ENCODE peak calls at places on chromosomes 5 and 9, in five cellular contexts. E is activated CD8-positive, alpha-beta memory T cell treated with anti-CD3 and anti-CD28 coated beads, Interleukin-2, amount 10 ng/mL, durations not matched to agents 7 days and 5 days; W is foreskin fibroblast; V is stimulated activated CD4-positive, alpha-beta T cell treated with anti-CD3 and anti-CD28 coated beads, Interleukin-1b, Interleukin-23, amount 100 ng/mL, for 1 hour; Y is ACHN. D is an unnamed sample.

GRCh38 chr5:90546216-90546837 is 12.3 kb upstream of the ADGRV1 start:
- DNase-seq in E (no peak), W (peak; percentile 21), V (no peak), Y (no peak), D (no peak)

GRCh38 chr5:141778211-141778610 is 96.2 kb upstream of the ARAP3 start:
- DNase-seq in E (no peak), W (no peak), V (no peak), Y (peak; percentile 87), D (no peak)

GRCh38 chr5:169146158-169146557 is 154.8 kb downstream of the SLIT3 start:
- DNase-seq in E (no peak), W (no peak), V (no peak), Y (no peak), D (no peak)

GRCh38 chr5:133681896-133682295 is 69.6 kb upstream of the FSTL4 start:
- DNase-seq in E (peak; percentile 34), W (no peak), V (no peak), Y (no peak), D (no peak)

GRCh38 chr9:123338710-123339665 is 17.0 kb upstream of the CRB2 start:
- DNase-seq in E (peak; percentile 87), W (no peak), V (peak; percentile 34), Y (no peak), D (no peak)

GRCh38 chr5:147826351-147826750 is 5.1 kb downstream of the SPINK1 start:
- DNase-seq in E (no peak), W (no peak), V (no peak), Y (no peak), D (no peak)

GRCh38 chr5:99068944-99069650 is 140.3 kb upstream of the CHD1 start:
- DNase-seq in E (no peak), W (no peak), V (no peak), Y (no peak), D (no peak)

GRCh38 chr5:173583384-173583783 is 33.1 kb downstream of the BOD1 start:
- DNase-seq in E (no peak), W (no peak), V (no peak), Y (no peak), D (no peak)

GRCh38 chr9:69885931-69886330 is 65.3 kb downstream of the CFAP95 start:
- DNase-seq in E (no peak), W (no peak), V (no peak), Y (no peak), D (no peak)

GRCh38 chr5:157989296-157989695 is 130.4 kb upstream of the CLINT1 start:
- DNase-seq in E (no peak), W (no peak), V (no peak), Y (no peak), D (no peak)

GRCh38 chr9:3936520-3937235 is 363.2 kb downstream of the GLIS3 start:
- DNase-seq in E (no peak), W (no peak), V (no peak), Y (no peak), D (no peak)

GRCh38 chr9:80061940-80062339 is 490.2 kb downstream of the TLE4 start:
- DNase-seq in E (no peak), W (peak; percentile 98), V (no peak), Y (no peak), D (peak; percentile 4)

GRCh38 chr9:93306081-93306480 is 122.1 kb downstream of the WNK2 start:
- DNase-seq in E (no peak), W (no peak), V (no peak), Y (no peak), D (no peak)

GRCh38 chr9:109245300-109245897 is 75.5 kb downstream of the EPB41L4B start:
- DNase-seq in E (no peak), W (no peak), V (no peak), Y (no peak), D (no peak)

GRCh38 chr9:129109504-129109903 is 1.1 kb downstream of the CRAT start:
- DNase-seq in E (peak; percentile 48), W (peak; percentile 55), V (no peak), Y (no peak), D (peak; percentile 41)

GRCh38 chr9:38641985-38642864 is 21.8 kb upstream of the ANKRD18A start:
- DNase-seq in E (no peak), W (no peak), V (no peak), Y (peak; percentile 34), D (peak; percentile 53)

GRCh38 chr5:132094393-132095076 is 20.9 kb downstream of the CSF2 start:
- DNase-seq in E (no peak), W (peak; percentile 94), V (no peak), Y (peak; percentile 81), D (peak; percentile 68)

GRCh38 chr9:90502134-90502533 is 140.5 kb downstream of the DIRAS2 start:
- DNase-seq in E (no peak), W (no peak), V (no peak), Y (no peak), D (no peak)

GRCh38 chr5:4520557-4520956 is 619.6 kb upstream of the ADAMTS16 start:
- DNase-seq in E (no peak), W (no peak), V (no peak), Y (no peak), D (no peak)

GRCh38 chr5:78533356-78533755 is 115.2 kb downstream of the LHFPL2 start:
- DNase-seq in E (no peak), W (no peak), V (no peak), Y (peak; percentile 49), D (peak; percentile 26)

GRCh38 chr5:150625831-150626746 is 14.4 kb upstream of the SYNPO start:
- DNase-seq in E (no peak), W (no peak), V (no peak), Y (no peak), D (no peak)

GRCh38 chr9:3848445-3849114 is 322.8 kb upstream of the RFX3 start:
- DNase-seq in E (no peak), W (peak; percentile 23), V (no peak), Y (peak; percentile 3), D (peak; percentile 33)

GRCh38 chr5:156328176-156328575 is 1.2 kb downstream of the SGCD start:
- DNase-seq in E (no peak), W (no peak), V (no peak), Y (no peak), D (no peak)

GRCh38 chr9:87635656-87636501 is 90.0 kb upstream of the CTSL start:
- DNase-seq in E (no peak), W (no peak), V (no peak), Y (no peak), D (no peak)

GRCh38 chr9:38032266-38032830 is 36.7 kb downstream of the SHB start:
- DNase-seq in E (no peak), W (no peak), V (no peak), Y (no peak), D (no peak)

GRCh38 chr9:130172858-130173461 is 756 bp downstream of the NCS1 start:
- DNase-seq in E (no peak), W (no peak), V (peak; percentile 20), Y (peak; percentile 36), D (no peak)

GRCh38 chr9:81076131-81076530 is 613.2 kb downstream of the TLE1 start:
- DNase-seq in E (no peak), W (no peak), V (no peak), Y (no peak), D (no peak)

GRCh38 chr5:132830436-132831094 is at the start of gene SHROOM1:
- DNase-seq in E (peak; percentile 49), W (peak; percentile 58), V (no peak), Y (peak; percentile 56), D (peak; percentile 49)

GRCh38 chr5:31753700-31754461 is 115.0 kb downstream of the PDZD2 start:
- DNase-seq in E (no peak), W (no peak), V (no peak), Y (no peak), D (no peak)

GRCh38 chr5:52262844-52263243 is 524.9 kb upstream of the ITGA1 start:
- DNase-seq in E (no peak), W (no peak), V (no peak), Y (no peak), D (no peak)

GRCh38 chr9:136299116-136299515 is 4.8 kb downstream of the CCDC187 start:
- DNase-seq in E (no peak), W (no peak), V (no peak), Y (no peak), D (no peak)

D was measured in A549.